ENCODE peak calls at places on chromosomes 4 and X, in eight cellular contexts. One of them, this sample, is unnamed.

GRCh38 chrX:48509245-48509590 is 426 bp downstream of the PORCN start:
- DNase-seq in PC-3: no peak
- DNase-seq in OCI-LY7: no peak
- DNase-seq in GM23248: peak; percentile 14
- DNase-seq in neural progenitor cell: peak; percentile 9
- DNase-seq in SK-N-SH: peak; percentile 48
- DNase-seq in GM23338: peak; percentile 1
- DNase-seq in hepatocyte: no peak
- DNase-seq in this sample: no peak

GRCh38 chrX:71668248-71668595 is 876 bp downstream of the LOC101059915 start:
- DNase-seq in PC-3: no peak
- DNase-seq in OCI-LY7: no peak
- DNase-seq in GM23248: no peak
- DNase-seq in neural progenitor cell: no peak
- DNase-seq in SK-N-SH: no peak
- DNase-seq in GM23338: no peak
- DNase-seq in hepatocyte: no peak
- DNase-seq in this sample: no peak

GRCh38 chr4:94508841-94509240 is 57.1 kb downstream of the PDLIM5 start:
- DNase-seq in PC-3: no peak
- DNase-seq in OCI-LY7: no peak
- DNase-seq in GM23248: peak; percentile 42
- DNase-seq in neural progenitor cell: no peak
- DNase-seq in SK-N-SH: no peak
- DNase-seq in GM23338: no peak
- DNase-seq in hepatocyte: no peak
- DNase-seq in this sample: no peak

GRCh38 chr4:173522160-173522873 is 7.7 kb downstream of the HAND2 start:
- DNase-seq in PC-3: no peak
- DNase-seq in OCI-LY7: no peak
- DNase-seq in GM23248: peak; percentile 99
- DNase-seq in neural progenitor cell: peak; percentile 89
- DNase-seq in SK-N-SH: peak; percentile 73
- DNase-seq in GM23338: peak; percentile 81
- DNase-seq in hepatocyte: peak; percentile 93
- DNase-seq in this sample: no peak

GRCh38 chr4:159400782-159401712 is 298.2 kb downstream of the RAPGEF2 start:
- DNase-seq in PC-3: no peak
- DNase-seq in OCI-LY7: no peak
- DNase-seq in GM23248: peak; percentile 67
- DNase-seq in neural progenitor cell: no peak
- DNase-seq in SK-N-SH: no peak
- DNase-seq in GM23338: no peak
- DNase-seq in hepatocyte: peak; percentile 41
- DNase-seq in this sample: no peak

GRCh38 chr4:41009411-41009810 is 204.9 kb downstream of the APBB2 start:
- DNase-seq in PC-3: peak; percentile 81
- DNase-seq in OCI-LY7: no peak
- DNase-seq in GM23248: peak; percentile 82
- DNase-seq in neural progenitor cell: no peak
- DNase-seq in SK-N-SH: no peak
- DNase-seq in GM23338: no peak
- DNase-seq in hepatocyte: no peak
- DNase-seq in this sample: no peak

GRCh38 chrX:57044226-57044625 is 48.9 kb upstream of the SPIN3 start:
- DNase-seq in PC-3: peak; percentile 5
- DNase-seq in OCI-LY7: no peak
- DNase-seq in GM23248: no peak
- DNase-seq in neural progenitor cell: no peak
- DNase-seq in SK-N-SH: no peak
- DNase-seq in GM23338: no peak
- DNase-seq in hepatocyte: no peak
- DNase-seq in this sample: no peak

GRCh38 chrX:129115104-129115503 is 408.2 kb downstream of the SMARCA1 start:
- DNase-seq in PC-3: peak; percentile 34
- DNase-seq in OCI-LY7: peak; percentile 56
- DNase-seq in GM23248: peak; percentile 16
- DNase-seq in neural progenitor cell: peak; percentile 72
- DNase-seq in SK-N-SH: peak; percentile 47
- DNase-seq in GM23338: peak; percentile 82
- DNase-seq in hepatocyte: peak; percentile 58
- DNase-seq in this sample: peak; percentile 31

GRCh38 chr4:2484993-2485392 is 16.1 kb downstream of the RNF4 start:
- DNase-seq in PC-3: no peak
- DNase-seq in OCI-LY7: peak; percentile 91
- DNase-seq in GM23248: peak; percentile 84
- DNase-seq in neural progenitor cell: peak; percentile 41
- DNase-seq in SK-N-SH: no peak
- DNase-seq in GM23338: peak; percentile 21
- DNase-seq in hepatocyte: peak; percentile 27
- DNase-seq in this sample: no peak

GRCh38 chr4:21380861-21381260 is 567.7 kb downstream of the KCNIP4 start:
- DNase-seq in PC-3: no peak
- DNase-seq in OCI-LY7: no peak
- DNase-seq in GM23248: no peak
- DNase-seq in neural progenitor cell: peak; percentile 2
- DNase-seq in SK-N-SH: no peak
- DNase-seq in GM23338: no peak
- DNase-seq in hepatocyte: no peak
- DNase-seq in this sample: no peak
- TF ChIP-seq EZH2phosphoT487 in PC-3: no peak
- TF ChIP-seq EZH2phosphoT487 in OCI-LY7: no peak
- TF ChIP-seq EZH2phosphoT487 in GM23248: no peak
- TF ChIP-seq EZH2phosphoT487 in neural progenitor cell: no peak
- TF ChIP-seq EZH2phosphoT487 in SK-N-SH: no peak
- TF ChIP-seq EZH2phosphoT487 in GM23338: no peak
- TF ChIP-seq EZH2phosphoT487 in hepatocyte: no peak
- TF ChIP-seq EZH2phosphoT487 in this sample: no peak

DNA sequence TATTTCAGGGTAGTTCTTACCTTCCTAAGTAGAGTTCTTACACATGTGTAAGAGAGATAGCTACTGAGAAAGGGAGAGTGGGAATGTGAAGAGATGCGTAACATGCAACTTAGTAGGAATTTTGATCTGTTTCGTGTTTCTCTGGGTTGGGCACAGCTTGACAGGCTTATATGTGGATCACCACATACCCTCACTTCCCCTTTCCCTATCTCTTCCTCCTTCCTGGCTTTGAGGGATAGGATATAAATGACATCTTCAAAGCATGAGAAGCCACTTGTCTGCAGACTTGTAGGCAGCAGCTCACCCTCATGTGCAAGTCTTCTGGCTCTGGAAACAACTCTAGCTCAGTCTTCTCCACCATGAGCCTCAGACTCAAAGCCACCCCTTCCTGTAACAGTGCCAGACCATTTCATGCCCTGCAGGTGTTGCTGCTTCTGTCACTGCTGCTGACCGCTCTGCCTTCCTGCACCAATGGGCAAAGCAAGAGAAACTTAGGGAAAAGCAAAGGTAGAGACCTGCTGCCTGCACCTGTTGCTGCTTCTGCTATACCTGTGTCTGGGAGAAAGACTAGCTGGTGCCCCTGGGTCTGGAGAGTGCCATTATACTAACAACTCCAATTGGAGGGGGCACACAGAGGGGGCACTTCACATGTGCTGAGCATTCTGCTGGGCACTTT is 5.5 kb upstream of the PF4V1 start:
- DNase-seq in PC-3: no peak
- DNase-seq in OCI-LY7: no peak
- DNase-seq in GM23248: no peak
- DNase-seq in neural progenitor cell: no peak
- DNase-seq in SK-N-SH: no peak
- DNase-seq in GM23338: no peak
- DNase-seq in hepatocyte: no peak
- DNase-seq in this sample: no peak
- TF ChIP-seq EZH2phosphoT487 in PC-3: no peak
- TF ChIP-seq EZH2phosphoT487 in OCI-LY7: no peak
- TF ChIP-seq EZH2phosphoT487 in GM23248: no peak
- TF ChIP-seq EZH2phosphoT487 in neural progenitor cell: no peak
- TF ChIP-seq EZH2phosphoT487 in SK-N-SH: no peak
- TF ChIP-seq EZH2phosphoT487 in GM23338: no peak
- TF ChIP-seq EZH2phosphoT487 in hepatocyte: no peak
- TF ChIP-seq EZH2phosphoT487 in this sample: no peak

DNA sequence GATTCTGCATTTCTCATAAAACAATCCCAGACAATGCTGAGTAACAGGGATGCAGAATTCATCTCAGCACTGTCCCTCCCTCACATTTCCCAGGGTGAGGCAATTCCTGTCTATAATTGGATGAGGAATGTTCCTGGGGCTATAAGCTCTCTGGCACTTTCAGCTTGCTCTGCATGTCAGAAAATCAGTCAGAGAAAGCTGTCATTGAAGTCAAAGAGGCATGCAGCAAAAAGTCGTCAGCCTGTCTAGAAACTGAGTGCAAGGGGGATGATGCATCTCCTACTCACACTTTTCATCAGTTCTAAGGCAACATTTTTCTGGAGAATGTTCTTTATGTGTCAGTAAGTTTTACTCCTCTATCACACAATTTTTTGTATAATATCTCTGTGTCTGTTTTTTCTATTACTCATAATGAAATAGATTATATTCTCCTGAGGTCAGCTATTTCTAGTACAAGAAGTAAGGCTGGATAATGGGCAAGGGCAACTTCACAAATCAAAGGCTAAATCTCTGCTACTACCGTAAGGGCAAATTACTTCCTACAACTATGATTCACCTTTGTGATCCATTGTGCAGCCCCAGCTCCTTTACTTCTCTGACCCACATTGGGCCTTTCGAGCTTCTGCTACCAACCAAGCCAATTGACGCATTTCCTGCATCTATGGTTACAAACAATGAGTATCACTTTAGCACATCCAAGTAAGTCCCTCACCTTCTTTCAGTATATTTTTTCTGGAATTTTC is 56.0 kb downstream of the TASL start:
- DNase-seq in PC-3: peak; percentile 16
- DNase-seq in OCI-LY7: no peak
- DNase-seq in GM23248: peak; percentile 85
- DNase-seq in neural progenitor cell: peak; percentile 25
- DNase-seq in SK-N-SH: no peak
- DNase-seq in GM23338: no peak
- DNase-seq in hepatocyte: no peak
- DNase-seq in this sample: no peak
- TF ChIP-seq EZH2phosphoT487 in PC-3: no peak
- TF ChIP-seq EZH2phosphoT487 in OCI-LY7: no peak
- TF ChIP-seq EZH2phosphoT487 in GM23248: no peak
- TF ChIP-seq EZH2phosphoT487 in neural progenitor cell: no peak
- TF ChIP-seq EZH2phosphoT487 in SK-N-SH: no peak
- TF ChIP-seq EZH2phosphoT487 in GM23338: no peak
- TF ChIP-seq EZH2phosphoT487 in hepatocyte: no peak
- TF ChIP-seq EZH2phosphoT487 in this sample: no peak

DNA sequence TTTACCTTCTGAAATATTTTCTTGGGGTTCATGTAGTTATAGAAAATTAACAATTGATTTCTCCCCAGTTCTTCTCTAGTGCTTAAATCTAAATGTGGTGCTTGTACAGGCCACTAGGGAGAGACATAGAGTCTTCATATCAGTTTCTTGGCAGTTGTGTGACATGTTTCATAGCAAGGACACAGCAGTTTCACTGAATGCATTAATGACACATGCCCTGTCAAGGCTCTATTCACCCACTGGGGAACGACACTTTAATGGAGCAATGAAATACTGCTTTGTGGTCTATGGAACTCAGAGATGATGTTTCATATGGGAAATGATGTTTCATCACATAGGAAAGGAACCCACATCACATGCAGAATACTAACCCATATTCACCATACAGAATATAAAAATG is 2.8 kb downstream of the VEGFC start:
- DNase-seq in PC-3: peak; percentile 89
- DNase-seq in OCI-LY7: peak; percentile 17
- DNase-seq in GM23248: peak; percentile 88
- DNase-seq in neural progenitor cell: peak; percentile 46
- DNase-seq in SK-N-SH: peak; percentile 53
- DNase-seq in GM23338: peak; percentile 54
- DNase-seq in hepatocyte: peak; percentile 50
- DNase-seq in this sample: peak; percentile 23
- TF ChIP-seq EZH2phosphoT487 in PC-3: no peak
- TF ChIP-seq EZH2phosphoT487 in OCI-LY7: no peak
- TF ChIP-seq EZH2phosphoT487 in GM23248: peak; percentile 81
- TF ChIP-seq EZH2phosphoT487 in neural progenitor cell: no peak
- TF ChIP-seq EZH2phosphoT487 in SK-N-SH: no peak
- TF ChIP-seq EZH2phosphoT487 in GM23338: no peak
- TF ChIP-seq EZH2phosphoT487 in hepatocyte: no peak
- TF ChIP-seq EZH2phosphoT487 in this sample: no peak

DNA sequence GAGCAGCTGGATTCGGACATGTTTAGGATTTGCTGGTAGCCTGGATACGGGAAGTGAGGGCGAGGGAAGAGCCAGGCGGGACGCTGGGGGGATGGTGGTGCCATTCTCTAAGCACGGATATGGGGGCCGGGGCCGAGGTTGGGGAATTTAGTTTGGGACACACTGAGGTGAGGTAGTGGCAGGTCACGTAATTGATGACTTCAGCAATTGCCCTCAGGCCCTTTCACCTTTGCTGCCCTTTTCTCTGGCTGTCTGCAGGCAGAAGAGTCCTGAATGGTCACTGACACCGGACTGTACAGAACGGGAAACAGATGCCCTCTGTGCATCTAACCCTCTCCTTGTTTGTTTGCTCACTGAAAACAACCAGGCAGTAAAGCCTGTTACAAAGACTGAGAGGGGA is 16.9 kb upstream of the HMGB3 start:
- DNase-seq in PC-3: no peak
- DNase-seq in OCI-LY7: no peak
- DNase-seq in GM23248: no peak
- DNase-seq in neural progenitor cell: no peak
- DNase-seq in SK-N-SH: no peak
- DNase-seq in GM23338: no peak
- DNase-seq in hepatocyte: no peak
- DNase-seq in this sample: no peak
- TF ChIP-seq EZH2phosphoT487 in PC-3: no peak
- TF ChIP-seq EZH2phosphoT487 in OCI-LY7: no peak
- TF ChIP-seq EZH2phosphoT487 in GM23248: no peak
- TF ChIP-seq EZH2phosphoT487 in neural progenitor cell: no peak
- TF ChIP-seq EZH2phosphoT487 in SK-N-SH: no peak
- TF ChIP-seq EZH2phosphoT487 in GM23338: no peak
- TF ChIP-seq EZH2phosphoT487 in hepatocyte: no peak
- TF ChIP-seq EZH2phosphoT487 in this sample: no peak

DNA sequence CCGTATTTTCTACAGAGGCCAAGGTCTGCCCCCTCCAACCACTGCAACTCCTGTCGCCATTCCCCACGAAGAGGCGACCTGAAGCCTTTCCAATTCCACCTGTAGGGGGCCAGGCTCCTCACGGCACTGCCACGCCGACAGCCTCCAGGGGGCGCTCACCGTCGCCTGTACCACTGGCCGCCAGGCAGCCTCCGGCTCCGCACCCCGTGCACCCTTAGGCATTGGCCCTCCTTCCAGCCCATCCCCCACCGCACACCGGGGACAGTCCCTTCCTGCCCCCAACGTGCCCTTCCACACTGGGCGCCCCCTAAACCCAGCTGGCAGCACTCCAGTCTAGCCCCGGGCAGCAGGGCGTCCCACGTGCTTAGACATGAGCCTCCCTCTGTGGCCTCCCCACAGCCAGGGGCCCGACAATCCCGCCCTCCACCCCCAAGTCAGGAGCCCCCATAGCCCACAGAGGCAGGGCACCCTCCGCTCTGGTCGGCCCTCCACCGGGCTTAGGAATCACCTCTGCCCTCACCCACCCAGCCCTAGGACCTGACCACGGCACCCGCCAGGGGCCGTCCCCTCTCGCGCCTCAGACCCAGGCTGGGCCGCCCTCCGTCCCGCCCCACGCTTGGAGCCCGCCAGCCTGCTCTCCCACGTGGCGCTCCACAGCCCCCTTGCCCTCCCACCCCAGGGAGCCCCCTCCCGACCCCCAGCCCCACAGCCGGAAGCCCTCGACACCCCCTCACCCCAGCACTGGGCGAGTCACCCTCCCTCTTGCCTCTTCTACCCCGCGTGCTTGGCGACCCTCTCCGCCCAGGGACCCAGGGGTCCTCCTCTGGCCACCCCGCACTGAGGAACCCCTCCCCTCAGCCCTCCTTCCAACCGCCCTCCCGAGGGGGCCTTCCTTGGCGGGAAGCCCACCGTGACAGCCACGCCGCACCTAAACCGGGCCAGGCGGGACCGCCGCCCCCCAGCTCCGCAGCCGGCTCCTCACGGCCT is 711 bp downstream of the PNMA6E start:
- DNase-seq in PC-3: peak; percentile 49
- DNase-seq in OCI-LY7: peak; percentile 63
- DNase-seq in GM23248: peak; percentile 24
- DNase-seq in neural progenitor cell: peak; percentile 67
- DNase-seq in SK-N-SH: peak; percentile 88
- DNase-seq in GM23338: peak; percentile 76
- DNase-seq in hepatocyte: no peak
- DNase-seq in this sample: peak; percentile 35
- TF ChIP-seq EZH2phosphoT487 in PC-3: no peak
- TF ChIP-seq EZH2phosphoT487 in OCI-LY7: no peak
- TF ChIP-seq EZH2phosphoT487 in GM23248: no peak
- TF ChIP-seq EZH2phosphoT487 in neural progenitor cell: no peak
- TF ChIP-seq EZH2phosphoT487 in SK-N-SH: no peak
- TF ChIP-seq EZH2phosphoT487 in GM23338: no peak
- TF ChIP-seq EZH2phosphoT487 in hepatocyte: no peak
- TF ChIP-seq EZH2phosphoT487 in this sample: no peak